ENCODE peak calls at places on chromosomes 2 and 18, in five cellular contexts. Z is glutamatergic neuron, E is pancreas, S is thoracic aorta, V is SK-N-SH. T is an unnamed sample.

GRCh38 chr2:84022810-84023431 is 436.2 kb downstream of the SUCLG1 start:
- DNase-seq in Z (no peak), E (no peak), S (no peak), V (peak; percentile 16), T (peak; percentile 56)

GRCh38 chr2:54459037-54459441 is 2.9 kb downstream of the SPTBN1 start:
- DNase-seq in Z (no peak), E (no peak), S (no peak), V (no peak), T (no peak)

GRCh38 chr2:24913896-24914295 is 6.1 kb downstream of the ADCY3 start:
- DNase-seq in Z (no peak), E (no peak), S (no peak), V (no peak), T (no peak)

GRCh38 chr2:126042089-126042488 is 613.9 kb upstream of the GYPC start:
- DNase-seq in Z (no peak), E (no peak), S (no peak), V (no peak), T (no peak)

GRCh38 chr2:47321411-47322031 is 81.4 kb upstream of the MSH2 start:
- DNase-seq in Z (peak; percentile 28), E (peak; percentile 7), S (no peak), V (peak; percentile 70), T (no peak)

GRCh38 chr2:228245601-228246000 is 64.1 kb upstream of the SPHKAP start:
- DNase-seq in Z (no peak), E (no peak), S (no peak), V (no peak), T (no peak)

GRCh38 chr2:234304945-234305344 is 191.9 kb downstream of the ARL4C start:
- DNase-seq in Z (no peak), E (no peak), S (no peak), V (no peak), T (no peak)

GRCh38 chr2:75595541-75596395 is 35.0 kb upstream of the EVA1A start:
- DNase-seq in Z (no peak), E (no peak), S (no peak), V (no peak), T (no peak)

GRCh38 chr18:159037-159652 is 788 bp downstream of the USP14 start:
- DNase-seq in Z (no peak), E (no peak), S (no peak), V (peak; percentile 26), T (no peak)

GRCh38 chr2:236573066-236573929 is 3.7 kb downstream of the ACKR3 start:
- DNase-seq in Z (no peak), E (no peak), S (no peak), V (no peak), T (no peak)
- TF ChIP-seq CTCF in Z (no peak), E (no peak), S (no peak), V (no peak), T (no peak)

DNA sequence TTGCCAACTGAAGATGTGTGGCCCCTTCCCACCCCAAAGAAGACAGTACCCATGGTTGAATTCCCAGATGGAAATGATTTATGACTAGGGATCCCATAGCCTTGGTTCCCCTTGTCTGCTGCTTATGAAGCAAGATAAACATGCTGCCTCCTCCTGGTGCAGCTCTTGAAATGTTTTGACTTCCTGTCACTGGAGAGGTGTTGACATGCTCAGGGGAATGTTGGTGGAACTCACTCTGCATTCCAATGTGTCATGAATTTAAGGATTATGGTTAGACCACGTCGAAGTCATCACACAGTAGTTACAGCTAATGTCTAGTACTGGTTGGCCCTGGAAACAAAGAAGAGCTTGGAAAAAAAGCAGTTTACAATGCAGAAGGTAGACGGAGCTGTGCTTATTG is 69.0 kb upstream of the FAM110C start:
- DNase-seq in Z (no peak), E (no peak), S (no peak), V (no peak), T (no peak)
- TF ChIP-seq CTCF in Z (no peak), E (no peak), S (no peak), V (no peak), T (no peak)

GRCh38 chr2:44942304-44943030 is 965 bp downstream of the SIX3 start:
- DNase-seq in Z (peak; percentile 45), E (no peak), S (no peak), V (peak; percentile 71), T (no peak)

GRCh38 chr2:44944952-44945612 is 3.6 kb downstream of the SIX3 start:
- DNase-seq in Z (no peak), E (no peak), S (no peak), V (peak; percentile 48), T (no peak)

GRCh38 chr2:44944102-44944951 is 2.8 kb downstream of the SIX3 start:
- DNase-seq in Z (no peak), E (no peak), S (no peak), V (peak; percentile 68), T (no peak)

GRCh38 chr2:44943031-44943692 is 1.7 kb downstream of the SIX3 start:
- DNase-seq in Z (peak; percentile 51), E (no peak), S (no peak), V (peak; percentile 66), T (no peak)

DNA sequence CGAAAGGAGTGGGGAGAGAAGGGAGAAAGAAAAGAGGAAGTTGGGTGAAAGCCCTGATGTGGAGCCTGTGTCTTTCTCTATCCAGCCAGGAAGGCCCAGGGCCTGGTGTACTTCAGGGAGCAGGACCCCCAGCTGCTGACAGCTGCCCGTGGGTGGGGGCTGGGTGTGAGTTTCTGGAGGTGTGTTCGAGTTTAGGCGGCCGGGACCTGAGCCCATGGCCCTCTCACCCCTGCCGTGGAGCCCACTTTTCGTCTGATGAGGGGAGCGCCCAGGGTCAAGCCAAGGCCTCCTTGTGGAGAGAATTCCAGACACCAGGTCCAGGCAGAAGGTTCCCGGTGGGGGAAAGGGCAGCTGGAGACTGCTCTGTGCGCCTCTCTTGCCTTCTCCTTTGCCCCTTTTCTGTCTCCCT is 2.2 kb downstream of the SIX3 start:
- DNase-seq in Z (no peak), E (no peak), S (no peak), V (peak; percentile 80), T (no peak)
- TF ChIP-seq CTCF in Z (peak; percentile 9), E (no peak), S (no peak), V (no peak), T (no peak)

GRCh38 chr2:176110975-176111663 is 4.0 kb downstream of the HOXD11 start:
- DNase-seq in Z (peak; percentile 81), E (peak; percentile 64), S (no peak), V (peak; percentile 88), T (peak; percentile 69)
- TF ChIP-seq CTCF in Z (peak; percentile 54), E (no peak), S (no peak), V (peak; percentile 90), T (peak; percentile 72)

T was measured in neural crest cell.